ENCODE peak calls at places on chromosomes 13 and 19, in six cellular contexts. X is stimulated activated CD4-positive, alpha-beta T cell treated with anti-CD3 and anti-CD28 coated beads, TNF-alpha, amount 100 ng/mL, for 48 hours; M is tibial artery; Z is activated T-helper 1 cell treated with anti-CD3 and anti-CD28 coated beads, Interleukin-12 subunit alpha, Interleukin-12 subunit beta, Interleukin-2, Interleukin-4 antibody, amounts not matched to agents 30 ng/mL and 10 ng/mL and 1 ng/mL, durations not matched to agents 14 hours and 24 hours and 36 hours; F is fibroblast of lung; B is NCI-H1417. D is an unnamed sample.

GRCh38 chr19:27733551-27734266 is 1479.2 kb downstream of the UQCRFS1 start:
- DNase-seq in X (no peak), M (no peak), Z (no peak), F (peak), B (no peak), D (no peak)

GRCh38 chr19:1076951-1077350 is 10.0 kb downstream of the ARHGAP45 start:
- DNase-seq in X (peak), M (no peak), Z (peak), F (no peak), B (no peak), D (no peak)

GRCh38 chr19:32817252-32817912 is 52.2 kb downstream of the SLC7A9 start:
- DNase-seq in X (no peak), M (no peak), Z (no peak), F (no peak), B (no peak), D (no peak)

GRCh38 chr19:51821921-51822716 is 27.2 kb downstream of the FPR3 start:
- DNase-seq in X (no peak), M (no peak), Z (no peak), F (no peak), B (no peak), D (peak)

GRCh38 chr19:55175117-55175867 is 4.8 kb downstream of the SYT5 start:
- DNase-seq in X (no peak), M (no peak), Z (no peak), F (no peak), B (no peak), D (no peak)

GRCh38 chr19:52778811-52779210 is 7.8 kb downstream of the ZNF600 start:
- DNase-seq in X (no peak), M (no peak), Z (peak), F (no peak), B (no peak), D (no peak)

GRCh38 chr19:13505761-13506549 is at the start of gene CACNA1A:
- DNase-seq in X (peak), M (no peak), Z (no peak), F (peak), B (no peak), D (no peak)

GRCh38 chr19:49894879-49895565 is 1.7 kb downstream of the IL4I1 start:
- DNase-seq in X (peak), M (no peak), Z (no peak), F (no peak), B (no peak), D (no peak)

GRCh38 chr13:21139374-21139773 is 37.0 kb downstream of the SKA3 start:
- DNase-seq in X (no peak), M (no peak), Z (no peak), F (no peak), B (peak), D (no peak)

GRCh38 chr13:23654111-23655110 is 84.2 kb downstream of the TNFRSF19 start:
- DNase-seq in X (no peak), M (no peak), Z (no peak), F (peak), B (no peak), D (peak)

GRCh38 chr13:41039746-41040145 is 20.6 kb upstream of the ELF1 start:
- DNase-seq in X (no peak), M (no peak), Z (no peak), F (no peak), B (no peak), D (no peak)

D was measured in H4.